ENCODE peak calls at places on chromosomes 13 and 19, in five cellular contexts. Z is ovary, F is breast epithelium, P is thoracic aorta, W is neural progenitor cell. N is an unnamed sample.

GRCh38 chr13:97142452-97142851 is 79.7 kb upstream of the MBNL2 start:
- DNase-seq in Z (no peak), F (no peak), P (no peak), W (no peak), N (no peak)

GRCh38 chr13:24161010-24161775 is 673 bp downstream of the SPATA13 start:
- DNase-seq in Z (no peak), F (no peak), P (no peak), W (peak; percentile 37), N (peak; percentile 69)

GRCh38 chr19:47186337-47187022 is 44.5 kb downstream of the BBC3 start:
- DNase-seq in Z (no peak), F (no peak), P (no peak), W (no peak), N (no peak)

GRCh38 chr19:46131485-46132143 is 7.1 kb upstream of the IGFL3 start:
- DNase-seq in Z (no peak), F (no peak), P (no peak), W (no peak), N (no peak)

GRCh38 chr19:15199652-15200574 is 882 bp downstream of the NOTCH3 start:
- DNase-seq in Z (no peak), F (no peak), P (no peak), W (peak; percentile 95), N (peak; percentile 84)

GRCh38 chr13:47672982-47673670 is 327.9 kb downstream of the SUCLA2 start:
- DNase-seq in Z (no peak), F (no peak), P (no peak), W (no peak), N (no peak)

GRCh38 chr19:1063030-1063908 is 3.7 kb upstream of the ARHGAP45 start:
- DNase-seq in Z (no peak), F (no peak), P (no peak), W (no peak), N (no peak)

GRCh38 chr19:39603825-39604224 is 1.5 kb downstream of the LGALS13 start:
- DNase-seq in Z (no peak), F (no peak), P (no peak), W (no peak), N (no peak)

GRCh38 chr13:75135325-75135825 is 346.6 kb downstream of the TBC1D4 start:
- DNase-seq in Z (no peak), F (no peak), P (no peak), W (no peak), N (no peak)

GRCh38 chr13:47294691-47295090 is 397.8 kb upstream of the HTR2A start:
- DNase-seq in Z (no peak), F (no peak), P (no peak), W (no peak), N (no peak)

GRCh38 chr13:93216122-93216521 is 10.5 kb upstream of the GPC6 start:
- DNase-seq in Z (no peak), F (no peak), P (no peak), W (peak; percentile 15), N (no peak)

GRCh38 chr13:98582947-98583346 is 6.0 kb upstream of the STK24 start:
- DNase-seq in Z (no peak), F (peak; percentile 63), P (no peak), W (no peak), N (no peak)

GRCh38 chr13:43448605-43449004 is 338.2 kb downstream of the ENOX1 start:
- DNase-seq in Z (no peak), F (no peak), P (no peak), W (no peak), N (no peak)

GRCh38 chr19:12792048-12792852 is 964 bp downstream of the JUNB start:
- DNase-seq in Z (peak; percentile 74), F (peak; percentile 63), P (no peak), W (peak; percentile 76), N (peak; percentile 82)

GRCh38 chr19:34124828-34125227 is 47.5 kb upstream of the LSM14A start:
- DNase-seq in Z (no peak), F (no peak), P (no peak), W (peak; percentile 46), N (no peak)

GRCh38 chr13:92224052-92224821 is 825.8 kb downstream of the GPC5 start:
- DNase-seq in Z (no peak), F (no peak), P (no peak), W (no peak), N (no peak)

GRCh38 chr13:95698047-95698749 is 21.3 kb downstream of the DNAJC3 start:
- DNase-seq in Z (no peak), F (no peak), P (no peak), W (no peak), N (no peak)

GRCh38 chr13:30145709-30146367 is 161.5 kb downstream of the KATNAL1 start:
- DNase-seq in Z (no peak), F (no peak), P (no peak), W (no peak), N (no peak)

GRCh38 chr13:52455677-52456041 is 381 bp downstream of the CKAP2 start:
- DNase-seq in Z (peak; percentile 74), F (no peak), P (peak; percentile 16), W (peak; percentile 96), N (peak; percentile 74)

GRCh38 chr19:10114651-10115391 is 3.3 kb downstream of the P2RY11 start:
- DNase-seq in Z (no peak), F (no peak), P (no peak), W (no peak), N (no peak)

GRCh38 chr19:10899171-10899653 is 27.9 kb downstream of the CARM1 start:
- DNase-seq in Z (no peak), F (peak; percentile 89), P (no peak), W (no peak), N (no peak)

GRCh38 chr19:6678690-6679109 is 8.7 kb upstream of the TNFSF14 start:
- DNase-seq in Z (no peak), F (no peak), P (no peak), W (no peak), N (no peak)

GRCh38 chr19:681029-681626 is 4.9 kb downstream of the FSTL3 start:
- DNase-seq in Z (peak; percentile 86), F (no peak), P (no peak), W (peak; percentile 94), N (peak; percentile 41)

GRCh38 chr13:41643502-41643901 is 186.2 kb downstream of the RGCC start:
- DNase-seq in Z (no peak), F (no peak), P (no peak), W (no peak), N (no peak)

GRCh38 chr13:41644742-41645141 is 187.4 kb downstream of the RGCC start:
- DNase-seq in Z (no peak), F (no peak), P (no peak), W (no peak), N (no peak)

GRCh38 chr13:41639237-41639904 is 182.0 kb downstream of the RGCC start:
- DNase-seq in Z (no peak), F (no peak), P (no peak), W (no peak), N (no peak)

GRCh38 chr13:41637578-41637977 is 180.2 kb downstream of the RGCC start:
- DNase-seq in Z (no peak), F (no peak), P (no peak), W (no peak), N (no peak)

DNA sequence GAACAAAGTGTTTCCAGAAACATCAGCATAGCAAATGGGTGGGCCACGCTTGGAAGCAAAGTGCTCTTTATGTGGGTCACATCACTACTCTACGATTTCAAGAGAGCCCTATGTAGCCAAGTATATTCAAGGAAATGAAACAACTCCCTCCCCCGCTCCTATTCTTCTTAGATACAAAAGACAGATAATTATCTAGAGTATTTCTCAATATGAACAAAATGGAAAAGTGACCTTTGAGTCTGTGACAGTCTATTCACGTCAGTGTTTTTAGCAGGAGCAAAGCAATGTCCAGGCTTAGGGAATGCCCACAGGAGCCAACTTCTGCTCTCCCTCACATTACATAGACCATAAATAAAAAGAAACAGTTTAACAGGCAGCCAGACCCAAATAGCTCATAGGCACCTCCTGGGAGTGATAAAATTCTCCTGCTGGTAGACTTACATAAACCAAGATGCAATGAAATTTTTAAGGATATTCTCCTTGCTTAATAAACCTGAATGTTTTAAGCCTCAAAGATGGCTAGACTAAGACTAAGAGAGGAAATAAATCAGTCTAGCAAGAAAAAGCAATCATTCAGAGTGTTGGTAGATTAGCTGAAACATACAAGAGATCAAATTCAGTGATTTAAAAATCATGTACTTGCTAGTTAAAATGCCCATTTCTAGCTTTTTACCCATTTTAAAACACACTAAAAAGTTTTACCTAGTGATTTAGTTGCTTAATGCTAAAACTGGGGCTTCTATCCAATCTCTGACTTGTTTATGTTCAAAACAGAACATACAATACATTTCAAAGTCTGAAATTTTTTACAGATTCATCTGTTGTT is 182.8 kb downstream of the RGCC start:
- DNase-seq in Z (no peak), F (no peak), P (no peak), W (no peak), N (peak; percentile 42)
- TF ChIP-seq CTCF in Z (no peak), F (no peak), P (no peak), W (no peak), N (no peak)

DNA sequence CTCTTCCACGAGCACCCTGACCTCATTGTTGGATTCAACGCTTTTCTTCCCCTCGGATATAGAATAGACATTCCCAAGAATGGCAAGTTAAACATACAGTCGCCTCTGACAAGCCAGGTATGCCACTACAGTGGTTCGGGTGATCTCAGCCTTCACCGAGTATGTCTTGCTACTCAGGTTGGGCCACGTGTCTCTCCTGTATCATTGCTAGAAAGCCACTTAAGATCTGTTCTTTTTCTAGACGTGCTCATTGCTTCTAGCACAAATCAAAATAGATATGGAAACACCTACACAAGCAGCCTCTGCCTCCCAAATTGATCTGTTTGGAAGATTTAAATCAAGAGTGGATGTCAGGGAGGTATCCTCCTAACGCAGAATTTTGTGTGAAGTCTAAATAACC is 2.3 kb downstream of the SIN3B start:
- DNase-seq in Z (no peak), F (no peak), P (no peak), W (no peak), N (no peak)
- H3K27ac ChIP-seq in Z (no peak overlapping the region), F (no peak overlapping the region), P (no peak overlapping the region), W (no peak overlapping the region), N (no peak overlapping the region)

GRCh38 chr19:44738603-44739585 is 9.6 kb upstream of the BCL3 start:
- DNase-seq in Z (peak; percentile 31), F (no peak), P (no peak), W (no peak), N (no peak)

GRCh38 chr19:44741258-44741731 is 7.2 kb upstream of the BCL3 start:
- DNase-seq in Z (no peak), F (no peak), P (no peak), W (no peak), N (no peak)

GRCh38 chr19:44741841-44742352 is 6.6 kb upstream of the BCL3 start:
- DNase-seq in Z (peak; percentile 99), F (peak; percentile 97), P (peak; percentile 96), W (peak; percentile 20), N (peak; percentile 100)

GRCh38 chr19:44738161-44738535 is 10.4 kb upstream of the BCL3 start:
- DNase-seq in Z (no peak), F (no peak), P (no peak), W (no peak), N (no peak)

DNA sequence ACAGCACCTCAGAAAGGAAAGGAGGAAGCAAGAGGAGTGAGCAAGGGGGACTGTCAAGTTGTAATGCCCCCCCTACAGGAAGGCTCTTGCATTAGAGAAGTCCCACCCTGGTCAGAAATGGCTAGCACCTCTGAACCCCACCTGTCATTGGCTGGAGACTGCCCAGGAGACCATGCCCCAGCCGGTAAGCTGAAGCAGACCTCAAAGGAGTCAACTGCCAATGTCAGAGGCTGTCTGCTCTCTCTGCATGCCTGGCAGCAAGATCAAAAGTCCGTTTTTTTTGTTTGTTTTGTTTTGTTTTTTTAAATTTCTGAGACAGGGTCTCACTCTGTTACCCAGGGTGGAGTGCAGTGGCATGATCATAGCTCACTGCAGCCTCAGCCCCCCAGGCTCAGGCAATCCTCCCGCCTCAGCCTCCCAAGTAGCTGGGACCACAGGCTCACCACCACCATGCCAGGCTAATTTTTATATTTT is 8.1 kb upstream of the BCL3 start:
- DNase-seq in Z (peak; percentile 38), F (no peak), P (no peak), W (no peak), N (no peak)
- TF ChIP-seq CTCF in Z (no peak), F (no peak), P (no peak), W (no peak), N (no peak)

GRCh38 chr19:52331757-52332156 is 4.3 kb upstream of the ZNF610 start:
- DNase-seq in Z (no peak), F (no peak), P (no peak), W (no peak), N (no peak)
- H3K27ac ChIP-seq in Z (no peak overlapping the region), F (no peak overlapping the region), P (no peak overlapping the region), W (no peak overlapping the region), N (no peak overlapping the region)

N was measured in tibial artery.